ENCODE peak calls at places on chromosomes 2 and 18, in four cellular contexts. A, U, Z and Q are unnamed samples.
A peak's percentile ranks its signal among the peaks of the same experiment; 100 is the strongest.

GRCh38 chr2:142580691-142581090 is 296.8 kb upstream of the KYNU start:
- DNase-seq in Z (no peak), A (no peak), U (no peak), Q (no peak)

GRCh38 chr18:36153203-36153602 is 23.5 kb downstream of the ELP2 start:
- DNase-seq in Z (no peak), U (no peak), A (no peak), Q (no peak)

GRCh38 chr18:54932472-54932871 is 26.8 kb downstream of the CCDC68 start:
- DNase-seq in Z (no peak), A (no peak), U (no peak), Q (no peak)

GRCh38 chr18:59631583-59632181 is 65.5 kb downstream of the CCBE1 start:
- DNase-seq in Z (no peak), U (peak; percentile 69), A (no peak), Q (no peak)

GRCh38 chr2:56008661-56009411 is 85.3 kb upstream of the EFEMP1 start:
- DNase-seq in U (peak; percentile 94), Z (peak; percentile 51), A (peak; percentile 92), Q (peak; percentile 67)

GRCh38 chr2:208224802-208225201 is 30.1 kb downstream of the IDH1 start:
- DNase-seq in U (no peak), Z (no peak), A (no peak), Q (no peak)

GRCh38 chr2:144354953-144355352 is 165.0 kb downstream of the ZEB2 start:
- DNase-seq in A (no peak), Z (no peak), U (no peak), Q (no peak)

GRCh38 chr18:58624011-58624410 is 4.9 kb downstream of the ALPK2 start:
- DNase-seq in Z (no peak), U (no peak), A (peak; percentile 62), Q (no peak)

GRCh38 chr2:150876201-150877085 is 385.2 kb downstream of the RBM43 start:
- DNase-seq in Z (no peak), A (no peak), U (peak; percentile 3), Q (no peak)

GRCh38 chr2:20666364-20667150 is at the start of gene GDF7:
- DNase-seq in A (no peak), U (peak; percentile 58), Z (no peak), Q (no peak)

GRCh38 chr2:234480337-234480736 is 16.5 kb downstream of the ARL4C start:
- DNase-seq in U (no peak), Z (no peak), A (no peak), Q (no peak)

GRCh38 chr2:47907097-47907781 is 941 bp upstream of the FBXO11 start:
- DNase-seq in A (no peak), Z (no peak), U (peak; percentile 20), Q (peak; percentile 62)

GRCh38 chr18:8726963-8727730 is 21.8 kb downstream of the MTCL1 start:
- DNase-seq in Z (no peak), A (no peak), U (no peak), Q (no peak)

GRCh38 chr2:60303685-60304084 is 249.8 kb downstream of the BCL11A start:
- DNase-seq in U (no peak), Z (no peak), A (no peak), Q (no peak)

GRCh38 chr2:33552758-33553461 is 46.2 kb downstream of the FAM98A start:
- DNase-seq in U (no peak), Z (no peak), A (peak; percentile 45), Q (no peak)

GRCh38 chr2:25664531-25665307 is 8.7 kb downstream of the DTNB start:
- DNase-seq in Z (peak; percentile 54), A (peak; percentile 62), U (peak; percentile 79), Q (peak; percentile 71)

GRCh38 chr2:215059724-215060123 is 78.7 kb downstream of the ABCA12 start:
- DNase-seq in U (no peak), A (peak; percentile 48), Z (no peak), Q (no peak)

GRCh38 chr2:231955758-231956472 is 5.6 kb upstream of the DIS3L2 start:
- DNase-seq in A (peak; percentile 13), Z (no peak), U (no peak), Q (no peak)

GRCh38 chr2:85357736-85358135 is 3.2 kb downstream of the ELMOD3 start:
- DNase-seq in Z (no peak), U (no peak), A (no peak), Q (no peak)

GRCh38 chr2:130185436-130185835 is 3.4 kb downstream of the MZT2B start:
- DNase-seq in A (no peak), U (no peak), Z (no peak), Q (no peak)

GRCh38 chr2:160917850-160918249 is 242.4 kb upstream of the TANK start:
- DNase-seq in U (no peak), Z (no peak), A (no peak), Q (no peak)

GRCh38 chr2:166115589-166115988 is 12.2 kb downstream of the SCN1A start:
- DNase-seq in A (no peak), Z (no peak), U (no peak), Q (no peak)

DNA sequence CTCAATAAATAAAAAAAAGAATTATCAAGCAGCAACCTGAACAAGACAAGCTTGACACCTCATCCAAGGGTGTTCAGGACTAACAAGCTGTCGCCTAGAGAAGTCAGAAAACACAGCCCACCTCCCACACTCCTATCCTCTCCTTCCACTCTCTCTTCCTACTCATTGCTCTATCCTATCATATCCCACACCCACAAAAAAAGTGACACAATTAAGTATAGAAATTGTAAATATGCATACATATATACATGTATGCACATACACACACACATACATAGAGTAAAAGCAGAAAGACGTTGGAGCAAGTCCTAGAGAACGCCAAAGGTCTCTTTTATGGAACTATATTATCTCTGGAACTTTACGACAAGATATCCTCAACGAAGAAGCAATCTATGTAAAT is 5.3 kb downstream of the NBAS start:
- DNase-seq in A (no peak), U (no peak), Z (no peak), Q (no peak)
- H3K27ac ChIP-seq in A (no peak overlapping the region), U (no peak overlapping the region), Z (no peak overlapping the region), Q (no peak overlapping the region)

GRCh38 chr18:7234061-7234460 is 3.2 kb downstream of the LRRC30 start:
- DNase-seq in Z (no peak), U (no peak), A (no peak), Q (no peak)
- H3K27ac ChIP-seq in Z (peak overlapping the region; percentile 45), U (no peak overlapping the region), A (no peak overlapping the region), Q (peak overlapping the region; percentile 81)

GRCh38 chr18:13542520-13542847 is 183.9 kb downstream of the FAM210A start:
- DNase-seq in A (no peak), Z (no peak), U (no peak), Q (no peak)
- H3K27ac ChIP-seq in A (no peak overlapping the region), Z (no peak overlapping the region), U (no peak overlapping the region), Q (peak overlapping the region; percentile 79)

GRCh38 chr2:8732601-8733000 is 50.7 kb downstream of the ID2 start:
- DNase-seq in U (no peak), Z (no peak), A (no peak), Q (no peak)
- H3K27ac ChIP-seq in U (no peak overlapping the region), Z (no peak overlapping the region), A (no peak overlapping the region), Q (no peak overlapping the region)

GRCh38 chr2:239291505-239292350 is 109.1 kb downstream of the HDAC4 start:
- DNase-seq in A (no peak), U (peak; percentile 95), Z (no peak), Q (no peak)
- H3K27ac ChIP-seq in A (no peak overlapping the region), U (peak overlapping the region; percentile 95), Z (peak overlapping the region; percentile 50), Q (peak overlapping the region; percentile 79)

GRCh38 chr2:16216555-16216938 is 276.2 kb downstream of the MYCN start:
- DNase-seq in A (no peak), U (peak; percentile 25), Z (no peak), Q (no peak)
- H3K27ac ChIP-seq in A (no peak overlapping the region), U (no peak overlapping the region), Z (no peak overlapping the region), Q (no peak overlapping the region)

GRCh38 chr2:1738646-1739302 is 5.5 kb downstream of the PXDN start:
- DNase-seq in A (no peak), Z (no peak), U (no peak), Q (peak; percentile 55)
- H3K27ac ChIP-seq in A (no peak overlapping the region), Z (peak overlapping the region; percentile 17), U (no peak overlapping the region), Q (peak overlapping the region; percentile 24)

DNA sequence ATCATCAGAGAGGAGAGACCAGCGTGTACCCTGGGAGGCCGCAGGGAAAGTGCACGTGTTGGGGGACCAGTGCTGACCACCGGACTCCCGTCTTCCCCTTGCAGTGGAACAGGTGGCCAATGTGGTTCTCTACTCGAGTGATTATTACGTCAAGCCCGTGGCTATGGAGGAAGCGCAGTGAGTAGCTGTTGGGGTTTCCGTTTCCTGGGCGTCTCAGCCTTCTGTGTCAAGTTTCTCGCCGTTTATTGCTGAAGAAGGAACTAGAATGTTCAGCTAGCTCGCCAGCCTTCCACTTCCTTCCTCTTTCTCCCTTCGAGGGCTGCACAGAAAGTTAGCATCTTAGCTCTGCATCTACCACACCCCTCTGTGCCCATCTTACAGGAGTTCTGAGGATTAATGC is 22.8 kb upstream of the DGKD start:
- DNase-seq in A (no peak), Z (peak; percentile 69), U (no peak), Q (peak; percentile 79)
- H3K27ac ChIP-seq in A (no peak overlapping the region), Z (no peak overlapping the region), U (no peak overlapping the region), Q (peak overlapping the region; percentile 43)

GRCh38 chr2:64750001-64750816 is 96.5 kb upstream of the SERTAD2 start:
- DNase-seq in Z (peak; percentile 54), A (peak; percentile 30), U (peak; percentile 52), Q (peak; percentile 71)

GRCh38 chr2:64748147-64748546 is 94.4 kb upstream of the SERTAD2 start:
- DNase-seq in A (no peak), U (no peak), Z (no peak), Q (no peak)

GRCh38 chr2:64750817-64751285 is 97.1 kb upstream of the SERTAD2 start:
- DNase-seq in A (peak; percentile 99), Z (peak; percentile 98), U (peak; percentile 100), Q (peak; percentile 99)

GRCh38 chr2:64749446-64749845 is 95.7 kb upstream of the SERTAD2 start:
- DNase-seq in Z (no peak), U (no peak), A (no peak), Q (no peak)

GRCh38 chr2:64748561-64748960 is 94.8 kb upstream of the SERTAD2 start:
- DNase-seq in U (no peak), A (no peak), Z (no peak), Q (no peak)
- H3K27ac ChIP-seq in U (no peak overlapping the region), A (no peak overlapping the region), Z (no peak overlapping the region), Q (peak overlapping the region; percentile 97)